ENCODE peak calls at places on chromosomes 2 and 18, in ten cellular contexts. One of them, this sample, is unnamed.

GRCh38 chr2:156327835-156328401 is 4.6 kb downstream of the NR4A2 start:
- DNase-seq in PC-3: no peak
- DNase-seq in left ventricle myocardium inferior: no peak
- DNase-seq in CD4-positive, alpha-beta T cell: no peak
- DNase-seq in GM06990: no peak
- DNase-seq in uterus: no peak
- DNase-seq in transverse colon: no peak
- DNase-seq in A549: no peak
- DNase-seq in foreskin keratinocyte: no peak
- DNase-seq in Caco-2: no peak
- DNase-seq in this sample: no peak

GRCh38 chr2:190407662-190408537 is at the start of gene MFSD6:
- DNase-seq in PC-3: peak; percentile 61
- DNase-seq in left ventricle myocardium inferior: peak; percentile 63
- DNase-seq in CD4-positive, alpha-beta T cell: peak; percentile 54
- DNase-seq in GM06990: peak; percentile 78
- DNase-seq in uterus: peak; percentile 28
- DNase-seq in transverse colon: peak; percentile 76
- DNase-seq in A549: peak; percentile 32
- DNase-seq in foreskin keratinocyte: no peak
- DNase-seq in Caco-2: peak; percentile 45
- DNase-seq in this sample: peak; percentile 30

GRCh38 chr2:61660511-61661388 is 122.6 kb upstream of the XPO1 start:
- DNase-seq in PC-3: peak; percentile 14
- DNase-seq in left ventricle myocardium inferior: peak; percentile 23
- DNase-seq in CD4-positive, alpha-beta T cell: no peak
- DNase-seq in GM06990: no peak
- DNase-seq in uterus: no peak
- DNase-seq in transverse colon: no peak
- DNase-seq in A549: no peak
- DNase-seq in foreskin keratinocyte: no peak
- DNase-seq in Caco-2: no peak
- DNase-seq in this sample: no peak

GRCh38 chr2:215431778-215432758 is 3.8 kb downstream of the FN1 start:
- DNase-seq in PC-3: no peak
- DNase-seq in left ventricle myocardium inferior: no peak
- DNase-seq in CD4-positive, alpha-beta T cell: no peak
- DNase-seq in GM06990: no peak
- DNase-seq in uterus: no peak
- DNase-seq in transverse colon: no peak
- DNase-seq in A549: no peak
- DNase-seq in foreskin keratinocyte: peak; percentile 38
- DNase-seq in Caco-2: no peak
- DNase-seq in this sample: no peak

GRCh38 chr2:64391459-64391858 is 62.5 kb upstream of the LGALSL start:
- DNase-seq in PC-3: no peak
- DNase-seq in left ventricle myocardium inferior: no peak
- DNase-seq in CD4-positive, alpha-beta T cell: no peak
- DNase-seq in GM06990: no peak
- DNase-seq in uterus: no peak
- DNase-seq in transverse colon: no peak
- DNase-seq in A549: no peak
- DNase-seq in foreskin keratinocyte: no peak
- DNase-seq in Caco-2: peak; percentile 43
- DNase-seq in this sample: no peak

GRCh38 chr2:157364257-157364974 is 38.8 kb upstream of the ERMN start:
- DNase-seq in PC-3: no peak
- DNase-seq in left ventricle myocardium inferior: no peak
- DNase-seq in CD4-positive, alpha-beta T cell: no peak
- DNase-seq in GM06990: peak; percentile 49
- DNase-seq in uterus: no peak
- DNase-seq in transverse colon: no peak
- DNase-seq in A549: no peak
- DNase-seq in foreskin keratinocyte: no peak
- DNase-seq in Caco-2: no peak
- DNase-seq in this sample: no peak

GRCh38 chr2:213609570-213610170 is 325.4 kb downstream of the SPAG16 start:
- DNase-seq in PC-3: no peak
- DNase-seq in left ventricle myocardium inferior: no peak
- DNase-seq in CD4-positive, alpha-beta T cell: no peak
- DNase-seq in GM06990: no peak
- DNase-seq in uterus: no peak
- DNase-seq in transverse colon: no peak
- DNase-seq in A549: no peak
- DNase-seq in foreskin keratinocyte: no peak
- DNase-seq in Caco-2: no peak
- DNase-seq in this sample: no peak

GRCh38 chr2:170005702-170006101 is 172.2 kb upstream of the MYO3B start:
- DNase-seq in PC-3: no peak
- DNase-seq in left ventricle myocardium inferior: no peak
- DNase-seq in CD4-positive, alpha-beta T cell: no peak
- DNase-seq in GM06990: no peak
- DNase-seq in uterus: no peak
- DNase-seq in transverse colon: no peak
- DNase-seq in A549: no peak
- DNase-seq in foreskin keratinocyte: peak; percentile 6
- DNase-seq in Caco-2: no peak
- DNase-seq in this sample: no peak

GRCh38 chr2:64952113-64952895 is 36.9 kb upstream of the SLC1A4 start:
- DNase-seq in PC-3: no peak
- DNase-seq in left ventricle myocardium inferior: no peak
- DNase-seq in CD4-positive, alpha-beta T cell: no peak
- DNase-seq in GM06990: no peak
- DNase-seq in uterus: no peak
- DNase-seq in transverse colon: no peak
- DNase-seq in A549: no peak
- DNase-seq in foreskin keratinocyte: no peak
- DNase-seq in Caco-2: no peak
- DNase-seq in this sample: no peak

GRCh38 chr18:7600036-7600435 is 32.9 kb downstream of the PTPRM start:
- DNase-seq in PC-3: no peak
- DNase-seq in left ventricle myocardium inferior: no peak
- DNase-seq in CD4-positive, alpha-beta T cell: no peak
- DNase-seq in GM06990: no peak
- DNase-seq in uterus: no peak
- DNase-seq in transverse colon: no peak
- DNase-seq in A549: no peak
- DNase-seq in foreskin keratinocyte: no peak
- DNase-seq in Caco-2: no peak
- DNase-seq in this sample: no peak

GRCh38 chr2:113138428-113139322 is 11.3 kb downstream of the IL1RN start:
- DNase-seq in PC-3: peak; percentile 91
- DNase-seq in left ventricle myocardium inferior: no peak
- DNase-seq in CD4-positive, alpha-beta T cell: no peak
- DNase-seq in GM06990: peak; percentile 47
- DNase-seq in uterus: no peak
- DNase-seq in transverse colon: no peak
- DNase-seq in A549: peak; percentile 52
- DNase-seq in foreskin keratinocyte: no peak
- DNase-seq in Caco-2: peak; percentile 67
- DNase-seq in this sample: no peak

GRCh38 chr2:113133696-113134558 is 6.5 kb downstream of the IL1RN start:
- DNase-seq in PC-3: peak; percentile 83
- DNase-seq in left ventricle myocardium inferior: no peak
- DNase-seq in CD4-positive, alpha-beta T cell: no peak
- DNase-seq in GM06990: no peak
- DNase-seq in uterus: no peak
- DNase-seq in transverse colon: no peak
- DNase-seq in A549: no peak
- DNase-seq in foreskin keratinocyte: no peak
- DNase-seq in Caco-2: no peak
- DNase-seq in this sample: no peak

GRCh38 chr2:113137827-113138226 is 10.4 kb downstream of the IL1RN start:
- DNase-seq in PC-3: no peak
- DNase-seq in left ventricle myocardium inferior: no peak
- DNase-seq in CD4-positive, alpha-beta T cell: no peak
- DNase-seq in GM06990: no peak
- DNase-seq in uterus: no peak
- DNase-seq in transverse colon: no peak
- DNase-seq in A549: no peak
- DNase-seq in foreskin keratinocyte: no peak
- DNase-seq in Caco-2: no peak
- DNase-seq in this sample: no peak

GRCh38 chr2:113135354-113135753 is 8.0 kb downstream of the IL1RN start:
- DNase-seq in PC-3: no peak
- DNase-seq in left ventricle myocardium inferior: no peak
- DNase-seq in CD4-positive, alpha-beta T cell: no peak
- DNase-seq in GM06990: no peak
- DNase-seq in uterus: no peak
- DNase-seq in transverse colon: no peak
- DNase-seq in A549: no peak
- DNase-seq in foreskin keratinocyte: no peak
- DNase-seq in Caco-2: no peak
- DNase-seq in this sample: no peak

GRCh38 chr2:113136828-113137775 is 9.7 kb downstream of the IL1RN start:
- DNase-seq in PC-3: peak; percentile 74
- DNase-seq in left ventricle myocardium inferior: no peak
- DNase-seq in CD4-positive, alpha-beta T cell: no peak
- DNase-seq in GM06990: no peak
- DNase-seq in uterus: no peak
- DNase-seq in transverse colon: no peak
- DNase-seq in A549: no peak
- DNase-seq in foreskin keratinocyte: no peak
- DNase-seq in Caco-2: no peak
- DNase-seq in this sample: no peak
- TF ChIP-seq CTCF in PC-3: peak; percentile 84
- TF ChIP-seq CTCF in left ventricle myocardium inferior: peak; percentile 63
- TF ChIP-seq CTCF in CD4-positive, alpha-beta T cell: peak; percentile 71
- TF ChIP-seq CTCF in GM06990: peak; percentile 69
- TF ChIP-seq CTCF in uterus: peak; percentile 19
- TF ChIP-seq CTCF in transverse colon: peak; percentile 58
- TF ChIP-seq CTCF in A549: peak; percentile 84
- TF ChIP-seq CTCF in foreskin keratinocyte: peak; percentile 79
- TF ChIP-seq CTCF in Caco-2: peak; percentile 71
- TF ChIP-seq CTCF in this sample: peak; percentile 74

DNA sequence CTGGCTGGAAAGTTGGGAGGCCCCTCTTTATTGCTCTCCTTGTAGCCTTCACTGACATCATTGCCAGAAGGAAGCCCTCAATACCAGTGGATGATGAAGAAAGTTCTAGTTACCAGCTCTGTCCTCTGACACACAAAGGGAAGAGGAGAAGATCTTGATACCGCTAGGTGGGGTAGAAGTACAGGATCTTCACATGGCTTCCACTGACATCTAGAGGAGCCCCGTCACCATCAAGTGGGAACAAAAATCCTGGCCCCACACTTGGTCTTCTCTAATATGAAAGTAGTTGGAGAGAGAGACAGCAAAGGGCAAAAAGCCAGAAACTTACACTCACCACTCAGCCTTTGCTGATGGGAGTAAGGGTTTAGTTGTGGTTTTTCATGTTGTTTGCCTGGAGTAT is 12.4 kb downstream of the XIRP2 start:
- DNase-seq in PC-3: peak; percentile 60
- DNase-seq in left ventricle myocardium inferior: no peak
- DNase-seq in CD4-positive, alpha-beta T cell: no peak
- DNase-seq in GM06990: no peak
- DNase-seq in uterus: no peak
- DNase-seq in transverse colon: no peak
- DNase-seq in A549: no peak
- DNase-seq in foreskin keratinocyte: peak; percentile 1
- DNase-seq in Caco-2: no peak
- DNase-seq in this sample: no peak
- TF ChIP-seq CTCF in PC-3: peak; percentile 65
- TF ChIP-seq CTCF in left ventricle myocardium inferior: peak; percentile 47
- TF ChIP-seq CTCF in CD4-positive, alpha-beta T cell: no peak
- TF ChIP-seq CTCF in GM06990: no peak
- TF ChIP-seq CTCF in uterus: no peak
- TF ChIP-seq CTCF in transverse colon: no peak
- TF ChIP-seq CTCF in A549: no peak
- TF ChIP-seq CTCF in foreskin keratinocyte: peak; percentile 37
- TF ChIP-seq CTCF in Caco-2: peak; percentile 40
- TF ChIP-seq CTCF in this sample: no peak

GRCh38 chr2:151261240-151261976 is at the start of gene RBM43:
- DNase-seq in PC-3: peak; percentile 85
- DNase-seq in left ventricle myocardium inferior: peak; percentile 88
- DNase-seq in CD4-positive, alpha-beta T cell: peak; percentile 70
- DNase-seq in GM06990: peak; percentile 86
- DNase-seq in uterus: peak; percentile 94
- DNase-seq in transverse colon: peak; percentile 88
- DNase-seq in A549: peak; percentile 85
- DNase-seq in foreskin keratinocyte: peak; percentile 54
- DNase-seq in Caco-2: peak; percentile 87
- DNase-seq in this sample: peak; percentile 62
- TF ChIP-seq CTCF in PC-3: peak; percentile 31
- TF ChIP-seq CTCF in left ventricle myocardium inferior: peak; percentile 4
- TF ChIP-seq CTCF in CD4-positive, alpha-beta T cell: no peak
- TF ChIP-seq CTCF in GM06990: no peak
- TF ChIP-seq CTCF in uterus: no peak
- TF ChIP-seq CTCF in transverse colon: no peak
- TF ChIP-seq CTCF in A549: peak; percentile 14
- TF ChIP-seq CTCF in foreskin keratinocyte: no peak
- TF ChIP-seq CTCF in Caco-2: peak; percentile 16
- TF ChIP-seq CTCF in this sample: no peak

DNA sequence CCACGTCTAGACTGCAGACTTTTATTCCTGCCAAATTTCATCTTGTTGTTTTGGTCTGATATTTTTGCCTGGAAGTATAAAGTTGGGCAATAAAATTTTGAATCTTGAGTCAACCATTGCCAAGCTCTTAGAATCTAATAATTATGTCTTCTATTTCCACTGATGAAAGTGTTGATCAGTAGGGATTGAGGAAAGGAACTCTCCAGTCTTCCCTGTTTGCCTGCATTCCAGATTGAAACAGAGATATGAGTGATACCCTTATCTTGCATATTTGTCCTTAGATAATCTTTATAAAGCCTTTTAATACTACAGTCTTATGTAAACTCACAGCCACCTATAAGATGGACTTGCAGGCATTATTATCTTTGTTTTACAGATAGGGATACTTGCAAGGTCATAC is 45.5 kb upstream of the UBE2E3 start:
- DNase-seq in PC-3: no peak
- DNase-seq in left ventricle myocardium inferior: no peak
- DNase-seq in CD4-positive, alpha-beta T cell: no peak
- DNase-seq in GM06990: no peak
- DNase-seq in uterus: no peak
- DNase-seq in transverse colon: no peak
- DNase-seq in A549: no peak
- DNase-seq in foreskin keratinocyte: no peak
- DNase-seq in Caco-2: no peak
- DNase-seq in this sample: no peak
- TF ChIP-seq CTCF in PC-3: no peak
- TF ChIP-seq CTCF in left ventricle myocardium inferior: no peak
- TF ChIP-seq CTCF in CD4-positive, alpha-beta T cell: no peak
- TF ChIP-seq CTCF in GM06990: no peak
- TF ChIP-seq CTCF in uterus: no peak
- TF ChIP-seq CTCF in transverse colon: no peak
- TF ChIP-seq CTCF in A549: no peak
- TF ChIP-seq CTCF in foreskin keratinocyte: no peak
- TF ChIP-seq CTCF in Caco-2: no peak
- TF ChIP-seq CTCF in this sample: no peak

GRCh38 chr2:164028764-164029534 is 293.1 kb upstream of the FIGN start:
- DNase-seq in PC-3: no peak
- DNase-seq in left ventricle myocardium inferior: no peak
- DNase-seq in CD4-positive, alpha-beta T cell: no peak
- DNase-seq in GM06990: no peak
- DNase-seq in uterus: no peak
- DNase-seq in transverse colon: no peak
- DNase-seq in A549: no peak
- DNase-seq in foreskin keratinocyte: no peak
- DNase-seq in Caco-2: no peak
- DNase-seq in this sample: no peak

GRCh38 chr2:164024396-164024795 is 288.6 kb upstream of the FIGN start:
- DNase-seq in PC-3: no peak
- DNase-seq in left ventricle myocardium inferior: no peak
- DNase-seq in CD4-positive, alpha-beta T cell: no peak
- DNase-seq in GM06990: no peak
- DNase-seq in uterus: no peak
- DNase-seq in transverse colon: no peak
- DNase-seq in A549: no peak
- DNase-seq in foreskin keratinocyte: no peak
- DNase-seq in Caco-2: no peak
- DNase-seq in this sample: no peak

GRCh38 chr2:164023896-164024295 is 288.1 kb upstream of the FIGN start:
- DNase-seq in PC-3: no peak
- DNase-seq in left ventricle myocardium inferior: peak; percentile 68
- DNase-seq in CD4-positive, alpha-beta T cell: no peak
- DNase-seq in GM06990: no peak
- DNase-seq in uterus: no peak
- DNase-seq in transverse colon: no peak
- DNase-seq in A549: no peak
- DNase-seq in foreskin keratinocyte: no peak
- DNase-seq in Caco-2: no peak
- DNase-seq in this sample: no peak
- TF ChIP-seq CTCF in PC-3: no peak
- TF ChIP-seq CTCF in left ventricle myocardium inferior: peak; percentile 34
- TF ChIP-seq CTCF in CD4-positive, alpha-beta T cell: no peak
- TF ChIP-seq CTCF in GM06990: no peak
- TF ChIP-seq CTCF in uterus: no peak
- TF ChIP-seq CTCF in transverse colon: no peak
- TF ChIP-seq CTCF in A549: no peak
- TF ChIP-seq CTCF in foreskin keratinocyte: no peak
- TF ChIP-seq CTCF in Caco-2: no peak
- TF ChIP-seq CTCF in this sample: no peak